ENCODE peak calls at places on chromosomes 2 and 18, in eight cellular contexts. D, L, A, K, H, N, W and V are unnamed samples.

GRCh38 chr2:628651-629050 is 48.6 kb downstream of the TMEM18 start:
- DNase-seq in W (peak), D (no peak), A (no peak), L (no peak), H (no peak), K (no peak), N (no peak), V (no peak)

GRCh38 chr2:3644891-3645605 is 13.0 kb upstream of the ALLC start:
- DNase-seq in K (peak), D (peak), W (no peak), A (peak), N (no peak), H (no peak), L (no peak), V (no peak)

GRCh38 chr2:47842846-47843245 is 59.9 kb downstream of the MSH6 start:
- DNase-seq in D (no peak), W (no peak), H (no peak), L (no peak), N (no peak), K (no peak), A (no peak), V (no peak)

GRCh38 chr2:132790232-132790755 is 120.3 kb upstream of the LYPD1 start:
- DNase-seq in W (no peak), A (no peak), D (no peak), K (no peak), L (no peak), N (no peak), H (no peak), V (no peak)

GRCh38 chr2:126449677-126450076 is 206.3 kb upstream of the GYPC start:
- DNase-seq in W (no peak), D (no peak), L (no peak), A (no peak), K (no peak), H (no peak), N (no peak), V (no peak)

GRCh38 chr2:129753261-129753660 is 226.2 kb upstream of the RAB6C start:
- DNase-seq in H (no peak), N (no peak), A (no peak), D (no peak), W (no peak), K (no peak), L (no peak), V (no peak)

GRCh38 chr18:9094307-9095226 is 7.9 kb upstream of the NDUFV2 start:
- DNase-seq in K (no peak), A (no peak), H (no peak), L (peak), W (no peak), D (no peak), N (no peak), V (no peak)

GRCh38 chr18:21391074-21391673 is 149.1 kb downstream of the GREB1L start:
- DNase-seq in D (no peak), W (no peak), A (no peak), K (no peak), N (peak), L (no peak), H (no peak), V (no peak)

GRCh38 chr18:9737814-9738160 is 29.7 kb downstream of the RAB31 start:
- DNase-seq in D (peak), H (no peak), A (peak), W (no peak), K (no peak), N (no peak), L (no peak), V (no peak)

GRCh38 chr18:47283476-47283875 is 32.0 kb upstream of the SKOR2 start:
- DNase-seq in H (no peak), W (no peak), K (no peak), D (no peak), L (peak), N (peak), A (no peak), V (peak)

GRCh38 chr2:164967781-164968228 is 12.5 kb upstream of the SLC38A11 start:
- DNase-seq in L (no peak), A (no peak), D (no peak), H (no peak), W (no peak), N (no peak), K (no peak), V (no peak)

GRCh38 chr2:86035883-86036789 is 69.5 kb downstream of the POLR1A start:
- DNase-seq in W (peak), N (no peak), D (peak), L (no peak), K (peak), A (peak), H (peak), V (peak)

GRCh38 chr2:18721038-18721922 is 131.9 kb upstream of the NT5C1B start:
- DNase-seq in K (no peak), W (no peak), D (no peak), H (no peak), L (no peak), A (no peak), N (no peak), V (no peak)

GRCh38 chr2:127045792-127046501 is 61.0 kb downstream of the BIN1 start:
- DNase-seq in N (no peak), A (peak), L (no peak), D (no peak), W (no peak), K (peak), H (peak), V (no peak)

GRCh38 chr2:83859553-83859952 is 599.5 kb downstream of the SUCLG1 start:
- DNase-seq in W (no peak), L (no peak), N (no peak), K (no peak), D (no peak), H (no peak), A (no peak), V (no peak)

GRCh38 chr2:222869252-222869560 is 8.4 kb downstream of the ACSL3 start:
- DNase-seq in K (no peak), A (no peak), L (no peak), N (no peak), W (no peak), D (no peak), H (no peak), V (no peak)

GRCh38 chr2:854460-854859 is 96.2 kb upstream of the SNTG2 start:
- DNase-seq in W (peak), A (peak), N (peak), L (peak), H (peak), D (peak), K (no peak), V (peak)

GRCh38 chr2:204538179-204539009 is 6.9 kb upstream of the PARD3B start:
- DNase-seq in W (no peak), D (peak), N (no peak), L (no peak), K (peak), H (peak), A (peak), V (no peak)

GRCh38 chr18:54765636-54766035 is 62.6 kb upstream of the RAB27B start:
- DNase-seq in K (no peak), W (no peak), N (no peak), L (no peak), D (no peak), A (no peak), H (no peak), V (peak)

GRCh38 chr2:17966793-17967192 is 88.3 kb downstream of the KCNS3 start:
- DNase-seq in D (no peak), L (no peak), A (no peak), H (no peak), N (no peak), W (no peak), K (no peak), V (no peak)

GRCh38 chr2:127514485-127514884 is 11.8 kb downstream of the IWS1 start:
- DNase-seq in L (no peak), H (no peak), N (no peak), A (no peak), W (no peak), K (no peak), D (no peak), V (no peak)

GRCh38 chr2:45745231-45745630 is 93.8 kb downstream of the PRKCE start:
- DNase-seq in A (no peak), W (no peak), L (no peak), D (no peak), N (no peak), H (no peak), K (no peak), V (no peak)

GRCh38 chr2:74534411-74534810 is 4.7 kb downstream of the HTRA2 start:
- DNase-seq in K (no peak), W (no peak), H (no peak), L (no peak), N (no peak), A (no peak), D (no peak), V (no peak)

GRCh38 chr2:74537140-74537539 is 7.4 kb downstream of the HTRA2 start:
- DNase-seq in K (no peak), L (no peak), H (no peak), W (no peak), N (no peak), A (no peak), D (no peak), V (no peak)

GRCh38 chr2:74538881-74539339 is 9.2 kb downstream of the HTRA2 start:
- DNase-seq in A (no peak), W (no peak), D (no peak), N (no peak), K (no peak), H (no peak), L (no peak), V (no peak)

GRCh38 chr2:74535440-74535965 is 5.8 kb downstream of the HTRA2 start:
- DNase-seq in D (no peak), L (no peak), H (no peak), A (no peak), K (no peak), W (no peak), N (no peak), V (no peak)

DNA sequence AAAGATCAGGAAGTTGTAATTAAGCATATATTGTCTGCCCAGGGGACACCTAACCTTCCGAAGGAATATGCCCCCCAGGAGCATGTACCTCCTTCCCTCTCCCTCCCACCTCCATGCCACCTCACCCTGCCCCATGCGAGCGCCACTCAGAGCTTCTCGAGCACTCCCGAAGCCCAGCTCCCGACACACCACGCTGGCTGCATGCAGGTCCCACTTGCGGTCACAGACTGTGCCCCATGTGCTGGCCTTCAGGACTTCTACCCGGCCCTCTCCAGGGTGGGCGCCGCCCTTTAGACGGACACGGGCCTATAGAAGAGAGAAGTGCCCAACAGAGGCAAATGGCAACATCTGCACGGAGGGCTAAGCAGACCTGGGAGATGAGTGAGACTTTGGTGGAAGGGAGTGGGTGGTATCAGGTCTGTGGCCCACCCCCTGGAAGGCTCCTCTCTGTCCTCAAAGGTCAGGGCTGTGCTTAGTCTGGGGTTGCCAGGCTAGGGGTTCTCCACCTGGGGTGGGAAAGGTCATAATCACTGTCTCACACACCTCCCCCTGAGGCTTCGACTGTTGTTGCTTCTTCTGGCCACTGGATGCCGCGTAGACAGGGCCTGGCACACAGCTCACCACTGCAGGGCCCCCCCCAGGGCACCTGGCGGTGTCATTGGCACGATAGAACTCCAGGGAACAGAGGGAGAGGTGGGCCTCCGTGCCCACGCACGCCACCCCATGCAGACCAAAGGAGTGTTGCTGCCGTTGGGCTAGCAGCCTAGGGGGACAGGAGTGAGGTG is 6.6 kb downstream of the HTRA2 start:
- DNase-seq in A (no peak), D (no peak), K (no peak), W (no peak), H (no peak), N (no peak), L (no peak), V (no peak)
- TF ChIP-seq POLR2A in A (no peak), D (no peak), K (no peak), W (no peak), H (no peak), N (no peak), L (no peak), V (no peak)

GRCh38 chr2:171158790-171159325 is 1.8 kb downstream of the TLK1 start:
- DNase-seq in N (no peak), H (no peak), D (no peak), A (no peak), K (no peak), W (no peak), L (no peak), V (no peak)

GRCh38 chr2:171159326-171160118 is 1.2 kb downstream of the TLK1 start:
- DNase-seq in D (peak), H (peak), N (peak), W (peak), A (peak), K (peak), L (peak), V (peak)

GRCh38 chr2:171160630-171161424 is at the start of gene TLK1:
- DNase-seq in W (peak), H (peak), D (peak), K (peak), L (peak), A (peak), N (peak), V (peak)

GRCh38 chr2:171161425-171162289 is 964 bp upstream of the TLK1 start:
- DNase-seq in A (no peak), L (no peak), H (no peak), K (no peak), N (no peak), W (no peak), D (no peak), V (peak)

GRCh38 chr2:171160119-171160629 is 519 bp downstream of the TLK1 start:
- DNase-seq in K (peak), N (peak), A (peak), H (peak), L (peak), W (peak), D (peak), V (peak)
- TF ChIP-seq POLR2A in K (no peak), N (no peak), A (no peak), H (no peak), L (no peak), W (no peak), D (no peak), V (no peak)

GRCh38 chr2:65085148-65085547 is 28.9 kb downstream of the CEP68 start:
- DNase-seq in A (no peak), L (no peak), N (no peak), K (no peak), H (no peak), D (no peak), W (no peak), V (no peak)

GRCh38 chr2:65077898-65078297 is 21.7 kb downstream of the CEP68 start:
- DNase-seq in A (no peak), K (no peak), L (no peak), H (no peak), D (no peak), W (no peak), N (no peak), V (no peak)

GRCh38 chr2:65079017-65079416 is 22.8 kb downstream of the CEP68 start:
- DNase-seq in D (peak), N (no peak), W (no peak), K (no peak), H (no peak), A (no peak), L (no peak), V (no peak)

GRCh38 chr2:65076345-65076710 is 20.1 kb downstream of the CEP68 start:
- DNase-seq in N (no peak), W (no peak), L (no peak), H (no peak), K (no peak), A (no peak), D (no peak), V (no peak)

GRCh38 chr2:65081232-65081685 is 25.0 kb downstream of the CEP68 start:
- DNase-seq in D (peak), A (no peak), K (no peak), H (no peak), N (no peak), W (no peak), L (no peak), V (no peak)
- TF ChIP-seq POLR2A in D (no peak), A (no peak), K (no peak), H (no peak), N (no peak), W (no peak), L (peak), V (no peak)

GRCh38 chr2:224922142-224922727 is 120.0 kb downstream of the DOCK10 start:
- DNase-seq in A (no peak), N (no peak), D (no peak), H (no peak), K (no peak), L (no peak), W (no peak), V (no peak)
- TF ChIP-seq POLR2A in A (no peak), N (no peak), D (no peak), H (no peak), K (no peak), L (no peak), W (no peak), V (no peak)

GRCh38 chr18:57276720-57277284 is 75.6 kb upstream of the ST8SIA3 start:
- DNase-seq in N (no peak), K (no peak), L (no peak), D (no peak), H (no peak), W (no peak), A (no peak), V (no peak)

GRCh38 chr18:57286949-57287348 is 65.4 kb upstream of the ST8SIA3 start:
- DNase-seq in H (no peak), L (no peak), N (no peak), W (no peak), A (no peak), K (no peak), D (no peak), V (no peak)

GRCh38 chr18:57281519-57281918 is 70.8 kb upstream of the ST8SIA3 start:
- DNase-seq in L (no peak), D (no peak), A (no peak), H (no peak), W (no peak), N (no peak), K (no peak), V (no peak)
- TF ChIP-seq POLR2A in L (no peak), D (no peak), A (no peak), H (no peak), W (no peak), N (no peak), K (no peak), V (no peak)

GRCh38 chr2:42809131-42809875 is 16.9 kb upstream of the HAAO start:
- DNase-seq in K (peak), H (no peak), N (no peak), A (no peak), L (no peak), W (peak), D (no peak), V (peak)

GRCh38 chr2:42812899-42813479 is 20.6 kb upstream of the HAAO start:
- DNase-seq in D (no peak), A (no peak), L (peak), W (peak), K (no peak), N (peak), H (no peak), V (peak)

GRCh38 chr2:42810126-42810970 is 18.0 kb upstream of the HAAO start:
- DNase-seq in W (peak), H (peak), D (peak), A (peak), N (peak), K (peak), L (peak), V (peak)

GRCh38 chr2:42809876-42810125 is 17.4 kb upstream of the HAAO start:
- DNase-seq in A (peak), H (peak), L (peak), K (peak), W (no peak), D (peak), N (peak), V (peak)

DNA sequence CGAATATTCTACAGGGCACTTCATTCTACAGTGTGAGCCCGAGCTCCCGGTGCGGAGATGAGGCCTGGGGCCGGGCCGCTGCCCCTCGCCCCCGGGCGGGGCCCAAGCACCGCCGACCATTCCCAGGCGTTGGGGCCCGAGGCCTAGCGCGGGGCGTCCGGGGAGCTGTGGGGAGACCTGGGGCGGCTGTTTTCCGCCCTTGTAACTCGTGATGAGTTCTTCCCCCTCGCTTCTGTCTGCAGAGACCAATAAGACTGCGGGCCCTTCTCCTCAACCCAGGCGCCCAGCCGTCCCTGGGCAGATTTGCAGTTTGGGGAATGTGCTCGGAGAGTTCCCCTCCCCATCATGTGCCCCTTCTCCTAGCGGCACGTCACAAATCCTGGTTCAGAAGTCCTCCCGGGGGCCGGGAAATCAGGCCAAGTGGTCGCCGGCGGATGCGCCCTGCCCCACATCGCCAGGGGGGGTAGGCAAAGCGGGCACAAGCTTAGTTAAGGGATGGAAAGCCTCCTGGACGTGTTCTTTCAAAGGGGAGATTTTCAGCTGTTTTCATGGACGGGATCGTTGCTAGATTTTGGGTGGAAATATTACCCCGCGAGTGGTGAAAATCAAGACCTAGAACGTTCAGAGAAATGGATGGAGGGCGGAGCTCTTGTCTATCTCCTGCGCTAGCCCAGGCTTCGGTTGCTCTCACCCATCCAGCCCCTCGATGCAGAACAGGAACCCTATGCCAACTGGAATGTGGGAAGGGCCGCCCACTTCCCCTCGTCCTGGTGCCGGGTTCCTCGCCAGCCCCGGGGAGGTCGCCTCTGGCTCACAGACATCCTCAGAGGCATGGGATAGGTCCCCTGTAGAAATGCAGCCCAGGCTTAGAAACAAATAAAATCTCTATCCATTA is 18.8 kb upstream of the HAAO start:
- DNase-seq in H (no peak), N (no peak), A (peak), W (peak), K (peak), D (peak), L (peak), V (peak)
- TF ChIP-seq POLR2A in H (no peak), N (no peak), A (peak), W (peak), K (peak), D (no peak), L (peak), V (no peak)

GRCh38 chr2:67842375-67842959 is 220.3 kb downstream of the C1D start:
- DNase-seq in K (no peak), N (no peak), H (no peak), D (no peak), W (no peak), L (no peak), A (no peak), V (no peak)

GRCh38 chr2:67841711-67842110 is 221.1 kb downstream of the C1D start:
- DNase-seq in D (no peak), N (no peak), H (no peak), K (no peak), L (no peak), W (no peak), A (no peak), V (no peak)

GRCh38 chr2:67839668-67840067 is 223.1 kb downstream of the C1D start:
- DNase-seq in L (no peak), W (no peak), N (no peak), K (no peak), A (no peak), H (no peak), D (no peak), V (no peak)

GRCh38 chr2:67839242-67839641 is 223.6 kb downstream of the C1D start:
- DNase-seq in A (no peak), W (no peak), L (no peak), D (no peak), H (no peak), K (no peak), N (no peak), V (no peak)

GRCh38 chr2:67840460-67841068 is 222.2 kb downstream of the C1D start:
- DNase-seq in W (peak), L (peak), N (peak), H (peak), K (peak), A (peak), D (peak), V (peak)
- TF ChIP-seq POLR2A in W (no peak), L (no peak), N (no peak), H (no peak), K (no peak), A (no peak), D (no peak), V (no peak)